ENCODE peak calls at places on chromosome 15, in ten cellular contexts. P, R, Y, A, M, D, U, K, J and F are unnamed samples.
A peak's percentile ranks its signal among the peaks of the same experiment; 100 is the strongest.

GRCh38 chr15:75989045-75989444 is 23.2 kb downstream of the NRG4 start:
- DNase-seq in P (no peak), R (no peak), Y (no peak), A (no peak), M (no peak), D (peak; percentile 64), U (no peak), K (no peak), J (no peak), F (peak; percentile 66)

GRCh38 chr15:42149493-42150245 is 6.8 kb downstream of the PLA2G4F start:
- DNase-seq in P (no peak), R (no peak), Y (no peak), A (peak; percentile 21), M (no peak), D (no peak), U (no peak), K (peak; percentile 16), J (no peak), F (no peak)

GRCh38 chr15:85499498-85499897 is 119.1 kb downstream of the AKAP13 start:
- DNase-seq in P (no peak), R (no peak), Y (no peak), A (no peak), M (no peak), D (no peak), U (no peak), K (no peak), J (no peak), F (no peak)

GRCh38 chr15:90638241-90638691 is 78.9 kb upstream of the BLM start:
- DNase-seq in P (no peak), R (no peak), Y (no peak), A (no peak), M (no peak), D (peak; percentile 7), U (no peak), K (no peak), J (no peak), F (no peak)

GRCh38 chr15:59751552-59752413 is 62.7 kb upstream of the BNIP2 start:
- DNase-seq in P (peak; percentile 3), R (no peak), Y (no peak), A (no peak), M (peak; percentile 10), D (peak; percentile 2), U (no peak), K (no peak), J (peak; percentile 11), F (peak; percentile 3)

GRCh38 chr15:68553994-68554715 is 24.6 kb upstream of the CORO2B start:
- DNase-seq in P (peak; percentile 72), R (peak; percentile 51), Y (peak; percentile 65), A (peak; percentile 67), M (peak; percentile 54), D (peak; percentile 46), U (no peak), K (no peak), J (peak; percentile 81), F (peak; percentile 69)

GRCh38 chr15:28876131-28876844 is 9.5 kb upstream of the APBA2 start:
- DNase-seq in P (no peak), R (no peak), Y (no peak), A (no peak), M (no peak), D (no peak), U (no peak), K (no peak), J (no peak), F (no peak)

GRCh38 chr15:83658406-83658805 is 4.5 kb downstream of the ADAMTSL3 start:
- DNase-seq in P (no peak), R (no peak), Y (no peak), A (no peak), M (no peak), D (no peak), U (no peak), K (no peak), J (no peak), F (no peak)

GRCh38 chr15:60423540-60423939 is 25.8 kb upstream of the ANXA2 start:
- DNase-seq in P (peak; percentile 89), R (no peak), Y (no peak), A (no peak), M (peak; percentile 52), D (peak; percentile 93), U (no peak), K (no peak), J (no peak), F (peak; percentile 90)

GRCh38 chr15:70439880-70440279 is 323.5 kb downstream of the UACA start:
- DNase-seq in P (no peak), R (no peak), Y (no peak), A (no peak), M (no peak), D (no peak), U (no peak), K (no peak), J (no peak), F (no peak)

GRCh38 chr15:58666957-58667356 is 82.5 kb downstream of the ADAM10 start:
- DNase-seq in P (peak; percentile 58), R (no peak), Y (no peak), A (no peak), M (no peak), D (peak; percentile 11), U (no peak), K (no peak), J (no peak), F (peak; percentile 54)

DNA sequence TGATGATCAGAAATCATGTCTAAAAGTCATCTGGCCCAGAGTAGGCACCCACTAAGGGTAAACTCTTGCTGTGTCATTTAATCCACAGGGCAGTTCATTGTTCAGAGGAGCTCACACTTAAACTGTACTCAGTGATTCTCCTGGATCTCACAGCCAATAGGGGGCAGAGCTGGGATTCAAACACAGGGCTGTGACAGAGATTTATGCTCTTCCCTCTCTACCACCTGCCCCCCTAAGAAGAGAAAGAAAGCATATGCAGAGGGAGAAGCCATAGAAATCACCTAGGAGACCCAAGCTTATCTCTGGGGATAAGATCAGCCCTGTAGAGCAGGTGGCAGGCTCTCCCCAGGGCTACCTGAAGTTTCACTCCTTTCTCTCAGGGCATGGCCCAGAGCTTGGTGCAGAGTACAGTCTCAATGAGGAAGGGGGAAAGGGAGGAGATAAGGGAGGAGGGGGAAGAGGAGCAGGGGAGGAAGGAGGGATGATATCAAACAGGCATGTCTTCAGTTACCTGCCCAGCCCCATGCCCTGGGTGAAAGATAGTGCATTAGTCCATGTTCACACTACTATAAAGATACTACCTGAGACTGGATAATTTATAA is 51.8 kb upstream of the ADPGK start:
- DNase-seq in P (peak; percentile 11), R (no peak), Y (peak; percentile 43), A (no peak), M (peak; percentile 13), D (no peak), U (no peak), K (no peak), J (peak; percentile 6), F (no peak)
- TF ChIP-seq CTCF in P (peak; percentile 41), R (no peak), Y (peak; percentile 35), A (no peak), M (peak; percentile 58), D (peak; percentile 40), U (peak; percentile 23), K (peak; percentile 39), J (peak; percentile 59), F (peak; percentile 44)

DNA sequence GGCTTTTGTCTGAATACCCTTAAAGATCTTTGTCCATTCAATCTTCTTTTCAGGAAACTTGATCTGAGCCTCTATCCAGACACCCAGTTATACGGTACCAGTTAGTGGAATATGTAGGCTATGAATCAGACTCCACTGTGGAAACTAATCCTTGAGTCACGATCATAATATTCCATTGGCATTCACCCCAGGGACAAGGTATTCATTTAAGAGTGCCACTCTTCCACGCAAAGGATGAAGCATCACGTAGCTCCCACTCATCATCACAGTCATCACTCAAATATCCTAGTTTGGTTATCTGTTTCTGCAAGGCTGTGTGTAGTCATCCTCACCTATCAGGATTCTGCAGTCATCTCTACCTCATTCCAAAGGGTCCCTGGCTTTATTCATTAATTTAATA is 85.6 kb downstream of the NEDD4 start:
- DNase-seq in P (peak; percentile 85), R (no peak), Y (no peak), A (no peak), M (peak; percentile 86), D (peak; percentile 98), U (no peak), K (no peak), J (no peak), F (peak; percentile 82)
- H3K4me3 ChIP-seq in P (no peak overlapping the region), R (no peak overlapping the region), Y (no peak overlapping the region), A (no peak overlapping the region), M (peak overlapping the region; percentile 27), D (peak overlapping the region; percentile 16), U (no peak overlapping the region), K (no peak overlapping the region), J (no peak overlapping the region), F (no peak overlapping the region)

DNA sequence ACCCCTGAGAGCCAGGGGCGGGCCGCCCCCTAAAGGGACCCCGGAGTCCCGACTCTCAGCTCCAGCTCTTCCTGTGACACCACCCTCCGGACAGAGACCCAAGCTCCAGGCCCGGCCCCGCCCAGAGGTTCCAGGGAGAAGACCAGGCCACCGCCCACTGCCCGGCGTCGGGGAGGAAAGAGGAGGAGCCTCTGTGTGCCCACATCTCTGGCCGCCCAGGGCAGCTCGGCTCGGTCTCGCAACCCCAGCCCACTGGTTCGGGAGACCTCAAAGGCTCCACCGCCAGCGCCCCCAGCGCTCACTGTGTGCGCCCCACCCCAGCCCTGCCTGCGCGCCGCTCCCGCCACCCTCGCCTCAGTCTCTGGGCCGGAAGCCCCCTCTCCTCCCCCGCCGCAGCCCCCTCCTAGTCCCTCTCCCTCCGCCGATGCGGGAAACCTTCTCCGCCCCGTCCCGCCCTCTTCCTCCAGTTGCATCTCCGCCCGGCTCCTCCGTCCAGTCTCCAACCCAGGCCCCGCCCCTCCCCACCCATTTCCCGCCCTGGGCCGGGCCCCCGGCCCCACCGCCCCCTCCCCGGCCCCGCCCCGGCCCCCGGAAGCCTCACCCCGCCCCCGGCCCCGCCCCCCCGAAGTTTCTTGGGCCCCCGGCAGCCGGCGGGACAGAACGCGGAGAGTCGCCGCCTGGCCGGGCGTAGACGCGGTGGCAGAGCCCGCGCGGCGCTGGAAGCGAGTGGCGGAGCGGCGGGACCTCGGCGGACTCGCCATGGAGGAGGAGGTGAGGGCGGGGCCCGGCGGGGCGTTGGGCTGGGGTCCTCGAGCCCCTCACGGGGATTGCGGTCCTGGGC is at the start of gene PLEKHO2:
- DNase-seq in P (peak; percentile 96), R (peak; percentile 91), Y (peak; percentile 95), A (peak; percentile 93), M (peak; percentile 73), D (peak; percentile 94), U (peak; percentile 74), K (peak; percentile 80), J (peak; percentile 94), F (peak; percentile 97)
- TF ChIP-seq CTCF in P (peak; percentile 7), R (peak; percentile 40), Y (no peak), A (no peak), M (no peak), D (no peak), U (no peak), K (peak; percentile 48), J (peak; percentile 59), F (peak; percentile 10)

DNA sequence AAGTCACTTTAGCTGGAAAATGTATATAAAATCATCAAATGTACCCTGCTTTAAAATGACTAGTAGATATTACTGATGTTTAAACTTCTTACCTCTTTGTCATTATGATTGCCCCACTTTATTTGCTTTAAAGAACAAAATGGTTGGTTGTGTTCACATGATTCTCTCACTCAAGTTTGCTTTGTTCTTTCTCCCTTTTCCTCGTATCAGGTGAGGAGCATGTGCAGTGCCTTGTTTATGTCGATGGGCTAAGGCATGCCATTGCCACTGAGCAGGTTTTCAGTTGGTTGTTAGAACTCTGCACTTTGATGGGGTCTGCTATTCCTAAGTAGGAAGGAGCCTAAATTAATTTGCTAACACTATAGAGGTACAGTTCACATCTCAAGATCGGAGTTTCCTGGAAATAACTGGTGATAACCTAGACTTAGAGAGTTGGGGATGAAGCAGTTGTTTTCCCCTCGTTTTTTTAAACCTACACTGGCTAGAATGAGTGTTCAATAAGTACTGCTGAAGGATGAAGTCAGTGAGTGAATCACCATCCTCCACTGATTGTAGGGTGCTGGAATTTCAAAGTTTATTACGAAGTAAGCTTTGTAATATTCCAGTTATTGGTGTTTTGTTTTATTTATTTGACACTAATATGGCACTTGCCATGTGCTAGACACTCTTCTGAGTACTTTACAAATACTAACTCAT is 5.5 kb downstream of the MAP2K5 start:
- DNase-seq in P (peak; percentile 52), R (no peak), Y (no peak), A (no peak), M (no peak), D (peak; percentile 41), U (no peak), K (no peak), J (no peak), F (no peak)
- H3K4me3 ChIP-seq in P (no peak overlapping the region), R (no peak overlapping the region), Y (no peak overlapping the region), A (no peak overlapping the region), M (no peak overlapping the region), D (no peak overlapping the region), U (no peak overlapping the region), K (no peak overlapping the region), J (no peak overlapping the region), F (no peak overlapping the region)